ENCODE peak calls at places on chromosomes 3 and 15, in seven cellular contexts. P is T-helper 2 cell; S is stimulated activated naive B cell treated with anti-CD40 and anti-IgM and Interleukin-4, amounts not matched to agents 10 μg/mL and 1 μg/mL and 100 μg/mL, for 72 hours; N is fibroblast of the conjunctiva; Q is amygdala; J is activated T-cell treated with anti-CD3 and anti-CD28 coated beads, Interleukin-2, amount 50 U/mL, for 24 hours; W is caudate nucleus. V is an unnamed sample.

GRCh38 chr15:59364238-59364637 is 8.4 kb downstream of the MYO1E start:
- DNase-seq in P (no peak), S (no peak), N (no peak), Q (no peak), J (no peak), W (no peak), V (no peak)

GRCh38 chr15:89128320-89129122 is 40.3 kb downstream of the ABHD2 start:
- DNase-seq in P (no peak), S (no peak), N (no peak), Q (no peak), J (no peak), W (no peak), V (no peak)

GRCh38 chr3:63207066-63207590 is 71.0 kb upstream of the SYNPR start:
- DNase-seq in P (no peak), S (no peak), N (no peak), Q (no peak), J (no peak), W (no peak), V (no peak)

GRCh38 chr15:84883433-84883832 is 1.0 kb upstream of the SLC28A1 start:
- DNase-seq in P (no peak), S (no peak), N (no peak), Q (no peak), J (no peak), W (no peak), V (no peak)

GRCh38 chr15:22735781-22736180 is 50.7 kb upstream of the NIPA1 start:
- DNase-seq in P (no peak), S (no peak), N (no peak), Q (no peak), J (no peak), W (no peak), V (no peak)

GRCh38 chr3:76643620-76644019 is 396.3 kb upstream of the ROBO2 start:
- DNase-seq in P (no peak), S (no peak), N (no peak), Q (no peak), J (no peak), W (no peak), V (no peak)

GRCh38 chr15:23857028-23857641 is 170.0 kb upstream of the NDN start:
- DNase-seq in P (no peak), S (no peak), N (peak), Q (no peak), J (no peak), W (peak), V (no peak)

GRCh38 chr15:101054116-101054515 is 135.0 kb downstream of the LRRK1 start:
- DNase-seq in P (no peak), S (no peak), N (no peak), Q (no peak), J (no peak), W (no peak), V (no peak)

GRCh38 chr3:50487181-50487580 is 16.3 kb downstream of the CACNA2D2 start:
- DNase-seq in P (no peak), S (no peak), N (no peak), Q (no peak), J (no peak), W (no peak), V (no peak)

GRCh38 chr3:122146466-122146865 is 37.0 kb upstream of the CASR start:
- DNase-seq in P (no peak), S (peak), N (no peak), Q (no peak), J (peak), W (no peak), V (peak)

GRCh38 chr3:99419111-99419510 is 219.3 kb upstream of the COL8A1 start:
- DNase-seq in P (no peak), S (no peak), N (peak), Q (no peak), J (no peak), W (no peak), V (no peak)

GRCh38 chr3:50616003-50616769 is 765 bp upstream of the MAPKAPK3 start:
- DNase-seq in P (peak), S (peak), N (peak), Q (peak), J (peak), W (peak), V (peak)

GRCh38 chr3:64016941-64017620 is 6.2 kb downstream of the PSMD6 start:
- DNase-seq in P (no peak), S (no peak), N (no peak), Q (no peak), J (no peak), W (no peak), V (no peak)

GRCh38 chr3:74643636-74644035 is 29.2 kb upstream of the CNTN3 start:
- DNase-seq in P (no peak), S (no peak), N (peak), Q (no peak), J (no peak), W (no peak), V (no peak)

GRCh38 chr3:20145874-20146273 is 40.1 kb downstream of the SGO1 start:
- DNase-seq in P (no peak), S (no peak), N (no peak), Q (no peak), J (no peak), W (no peak), V (no peak)

GRCh38 chr3:5232570-5232969 is 45.1 kb downstream of the EDEM1 start:
- DNase-seq in P (no peak), S (no peak), N (no peak), Q (no peak), J (no peak), W (no peak), V (no peak)

GRCh38 chr15:80403712-80404056 is 498 bp upstream of the ARNT2 start:
- DNase-seq in P (no peak), S (no peak), N (no peak), Q (peak), J (no peak), W (no peak), V (no peak)

GRCh38 chr3:81592101-81592500 is 169.3 kb downstream of the GBE1 start:
- DNase-seq in P (no peak), S (no peak), N (peak), Q (no peak), J (no peak), W (no peak), V (no peak)

GRCh38 chr3:72488736-72489030 is 359.6 kb downstream of the SHQ1 start:
- DNase-seq in P (no peak), S (no peak), N (no peak), Q (no peak), J (no peak), W (no peak), V (no peak)

GRCh38 chr3:55481067-55481917 is 5.8 kb downstream of the WNT5A start:
- DNase-seq in P (no peak), S (no peak), N (no peak), Q (no peak), J (no peak), W (peak), V (no peak)

GRCh38 chr3:11543948-11544387 is 99.7 kb downstream of the VGLL4 start:
- DNase-seq in P (no peak), S (no peak), N (no peak), Q (no peak), J (no peak), W (no peak), V (no peak)

GRCh38 chr15:88242586-88242985 is 14.0 kb downstream of the NTRK3 start:
- DNase-seq in P (no peak), S (no peak), N (no peak), Q (no peak), J (no peak), W (no peak), V (no peak)

GRCh38 chr15:40047413-40048154 is 8.6 kb upstream of the SRP14 start:
- DNase-seq in P (no peak), S (peak), N (no peak), Q (no peak), J (peak), W (no peak), V (peak)

GRCh38 chr15:63823253-63823844 is 10.4 kb downstream of the HERC1 start:
- DNase-seq in P (no peak), S (no peak), N (no peak), Q (no peak), J (no peak), W (no peak), V (no peak)

GRCh38 chr3:42053476-42053875 is 37.7 kb upstream of the TRAK1 start:
- DNase-seq in P (no peak), S (no peak), N (no peak), Q (no peak), J (no peak), W (no peak), V (no peak)

GRCh38 chr15:63173116-63173470 is 15.8 kb upstream of the RPS27L start:
- DNase-seq in P (no peak), S (no peak), N (no peak), Q (no peak), J (no peak), W (no peak), V (no peak)

GRCh38 chr15:39969002-39969394 is 35.1 kb downstream of the EIF2AK4 start:
- DNase-seq in P (no peak), S (no peak), N (no peak), Q (no peak), J (no peak), W (no peak), V (no peak)

GRCh38 chr3:192188218-192188835 is 539.0 kb downstream of the FGF12 start:
- DNase-seq in P (no peak), S (no peak), N (peak), Q (no peak), J (peak), W (no peak), V (no peak)

GRCh38 chr15:80674245-80674614 is 20.9 kb upstream of the ABHD17C start:
- DNase-seq in P (no peak), S (no peak), N (no peak), Q (no peak), J (no peak), W (no peak), V (no peak)

GRCh38 chr3:43465109-43465508 is 156.7 kb downstream of the ANO10 start:
- DNase-seq in P (no peak), S (no peak), N (no peak), Q (no peak), J (no peak), W (no peak), V (no peak)

GRCh38 chr3:15271785-15272381 is 60.5 kb downstream of the SH3BP5 start:
- DNase-seq in P (peak), S (peak), N (no peak), Q (no peak), J (peak), W (no peak), V (peak)

GRCh38 chr3:176579741-176580185 is 617.5 kb downstream of the TBL1XR1 start:
- DNase-seq in P (no peak), S (no peak), N (no peak), Q (no peak), J (no peak), W (no peak), V (no peak)

GRCh38 chr15:73464602-73465001 is 21.6 kb downstream of the REC114 start:
- DNase-seq in P (no peak), S (no peak), N (no peak), Q (no peak), J (no peak), W (no peak), V (no peak)

GRCh38 chr3:35383719-35384555 is 255.4 kb upstream of the ARPP21 start:
- DNase-seq in P (no peak), S (no peak), N (peak), Q (no peak), J (no peak), W (no peak), V (no peak)

GRCh38 chr3:187900961-187901755 is 155.9 kb upstream of the BCL6 start:
- DNase-seq in P (no peak), S (no peak), N (no peak), Q (no peak), J (no peak), W (no peak), V (no peak)

V was measured in activated CD4-positive, alpha-beta T cell treated with anti-CD3 and anti-CD28 coated beads, Interleukin-2, amount 50 U/mL, for 24 hours.